ENCODE peak calls at places on chromosomes 16 and 17, in five cellular contexts. K is left ventricle myocardium inferior, P is GM12878, S is stomach, Y is fibroblast of lung. L is an unnamed sample.

GRCh38 chr17:49850772-49851386 is 3.0 kb upstream of the TAC4 start:
- DNase-seq in P (no peak), Y (no peak), S (no peak), K (no peak), L (no peak)

GRCh38 chr16:67645397-67646121 is 615 bp downstream of the CARMIL2 start:
- DNase-seq in P (no peak), S (no peak), K (no peak), Y (no peak), L (no peak)

GRCh38 chr17:62566996-62567578 is 60.4 kb upstream of the MRC2 start:
- DNase-seq in Y (no peak), S (no peak), K (no peak), P (no peak), L (no peak)

GRCh38 chr17:62587554-62587953 is 39.9 kb upstream of the MRC2 start:
- DNase-seq in K (no peak), Y (no peak), S (no peak), P (no peak), L (no peak)

GRCh38 chr17:65099941-65100315 is 37.2 kb upstream of the RGS9 start:
- DNase-seq in Y (peak; percentile 29), P (peak; percentile 84), K (peak; percentile 48), S (peak; percentile 45), L (peak; percentile 64)

GRCh38 chr16:54153240-54153934 is 133.2 kb downstream of the IRX3 start:
- DNase-seq in K (no peak), S (no peak), Y (no peak), P (no peak), L (no peak)

GRCh38 chr17:561118-561517 is 153.5 kb downstream of the VPS53 start:
- DNase-seq in S (no peak), Y (peak; percentile 37), K (no peak), P (no peak), L (peak; percentile 39)

GRCh38 chr17:17722081-17722905 is 41.0 kb downstream of the RAI1 start:
- DNase-seq in S (no peak), P (no peak), K (no peak), Y (no peak), L (peak; percentile 52)

GRCh38 chr16:7400117-7400890 is 67.7 kb downstream of the RBFOX1 start:
- DNase-seq in Y (no peak), S (no peak), K (no peak), P (no peak), L (no peak)

GRCh38 chr16:68448360-68448970 is at the start of gene SMPD3:
- DNase-seq in Y (peak; percentile 99), P (peak; percentile 86), K (peak; percentile 96), S (peak; percentile 99), L (peak; percentile 91)

GRCh38 chr16:31043352-31043751 is 10.0 kb downstream of the STX4 start:
- DNase-seq in K (no peak), P (no peak), Y (peak; percentile 23), S (no peak), L (no peak)

GRCh38 chr16:24041834-24042631 is 206.2 kb downstream of the PRKCB start:
- DNase-seq in S (peak; percentile 62), Y (peak; percentile 61), K (peak; percentile 49), P (peak; percentile 45), L (peak; percentile 50)
- TF ChIP-seq CTCF in S (peak; percentile 13), Y (peak; percentile 71), K (peak; percentile 78), P (peak; percentile 80), L (peak; percentile 73)

DNA sequence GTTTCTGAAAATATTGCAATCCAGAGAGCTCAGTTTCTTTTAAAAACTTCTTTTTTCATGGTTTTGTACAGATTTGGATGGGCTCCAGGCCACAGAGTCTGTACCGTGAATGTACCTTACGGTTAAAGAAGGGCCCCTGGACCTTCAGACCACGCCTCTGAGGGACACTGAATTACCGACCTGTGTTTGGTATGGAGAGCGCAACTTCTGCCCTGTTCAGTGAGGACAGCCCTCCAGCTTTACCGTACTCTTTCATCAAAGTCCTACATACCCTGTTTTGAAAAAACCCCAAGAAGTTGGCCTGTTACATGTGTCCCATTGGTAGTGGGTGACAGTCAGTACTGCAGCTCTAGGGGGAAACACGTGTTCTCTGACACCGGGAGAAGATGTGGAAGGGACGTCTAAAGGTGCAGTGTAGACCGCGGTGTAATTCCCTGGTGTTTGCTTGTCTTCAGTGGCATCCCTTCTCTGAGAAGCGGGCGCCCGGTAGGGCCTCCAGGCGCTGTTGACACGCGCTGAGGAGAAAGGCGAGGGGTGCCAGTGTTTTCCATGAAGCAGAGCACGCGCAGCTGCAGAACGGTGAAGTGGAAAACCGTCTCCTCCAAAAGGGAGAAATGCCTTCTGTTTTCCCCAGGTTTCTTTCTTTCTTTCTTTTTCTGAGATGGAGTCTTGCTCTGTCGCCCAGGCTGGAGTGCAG is 6.2 kb downstream of the PGS1 start:
- DNase-seq in Y (no peak), K (no peak), S (no peak), P (no peak), L (no peak)
- H3K4me3 ChIP-seq in Y (no peak overlapping the region), K (no peak overlapping the region), S (no peak overlapping the region), P (peak overlapping the region; percentile 53), L (no peak overlapping the region)

GRCh38 chr17:28878981-28879380 is 18.6 kb downstream of the FLOT2 start:
- DNase-seq in Y (peak; percentile 44), S (peak; percentile 35), K (no peak), P (no peak), L (peak; percentile 59)
- H3K36me3 ChIP-seq in Y (peaks cover 26% of the 10 kb centered on the region), S (peaks cover 66% of the 10 kb centered on the region), K (peaks cover 53% of the 10 kb centered on the region), P (peaks cover 9% of the 10 kb centered on the region), L (peaks cover 15% of the 10 kb centered on the region)

GRCh38 chr16:3457434-3458252 is 14.2 kb downstream of the NAA60 start:
- DNase-seq in Y (peak; percentile 86), K (peak; percentile 92), P (peak; percentile 49), S (peak; percentile 91), L (peak; percentile 69)
- TF ChIP-seq CTCF in Y (peak; percentile 27), K (peak; percentile 66), P (peak; percentile 71), S (peak; percentile 26), L (peak; percentile 67)

GRCh38 chr16:12902511-12903324 is 1.3 kb downstream of the SHISA9 start:
- DNase-seq in S (no peak), P (no peak), Y (no peak), K (no peak), L (no peak)
- H3K4me3 ChIP-seq in S (peak overlapping the region; percentile 38), P (no peak overlapping the region), Y (no peak overlapping the region), K (peak overlapping the region; percentile 52), L (no peak overlapping the region)

DNA sequence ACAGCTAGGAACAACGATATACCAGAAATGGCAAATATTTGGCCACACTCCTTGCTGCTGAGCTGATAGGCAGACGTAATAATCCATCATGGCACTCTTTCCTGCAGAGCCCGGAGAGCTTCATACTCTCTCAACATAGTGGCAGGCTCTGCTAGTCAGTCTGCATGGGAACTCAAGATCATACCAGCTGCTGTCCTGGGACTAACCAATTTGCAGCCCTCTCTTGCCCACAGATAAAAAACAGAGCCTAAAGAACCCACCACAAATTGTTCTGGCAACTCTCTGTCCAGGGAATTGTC is 13.5 kb downstream of the GSDMB start:
- DNase-seq in Y (no peak), K (no peak), P (no peak), S (no peak), L (no peak)
- H3K36me3 ChIP-seq in Y (no peaks in the 10 kb centered on the region), K (peaks cover 9% of the 10 kb centered on the region), P (peaks cover 8% of the 10 kb centered on the region), S (peaks cover 40% of the 10 kb centered on the region), L (no peaks in the 10 kb centered on the region)

DNA sequence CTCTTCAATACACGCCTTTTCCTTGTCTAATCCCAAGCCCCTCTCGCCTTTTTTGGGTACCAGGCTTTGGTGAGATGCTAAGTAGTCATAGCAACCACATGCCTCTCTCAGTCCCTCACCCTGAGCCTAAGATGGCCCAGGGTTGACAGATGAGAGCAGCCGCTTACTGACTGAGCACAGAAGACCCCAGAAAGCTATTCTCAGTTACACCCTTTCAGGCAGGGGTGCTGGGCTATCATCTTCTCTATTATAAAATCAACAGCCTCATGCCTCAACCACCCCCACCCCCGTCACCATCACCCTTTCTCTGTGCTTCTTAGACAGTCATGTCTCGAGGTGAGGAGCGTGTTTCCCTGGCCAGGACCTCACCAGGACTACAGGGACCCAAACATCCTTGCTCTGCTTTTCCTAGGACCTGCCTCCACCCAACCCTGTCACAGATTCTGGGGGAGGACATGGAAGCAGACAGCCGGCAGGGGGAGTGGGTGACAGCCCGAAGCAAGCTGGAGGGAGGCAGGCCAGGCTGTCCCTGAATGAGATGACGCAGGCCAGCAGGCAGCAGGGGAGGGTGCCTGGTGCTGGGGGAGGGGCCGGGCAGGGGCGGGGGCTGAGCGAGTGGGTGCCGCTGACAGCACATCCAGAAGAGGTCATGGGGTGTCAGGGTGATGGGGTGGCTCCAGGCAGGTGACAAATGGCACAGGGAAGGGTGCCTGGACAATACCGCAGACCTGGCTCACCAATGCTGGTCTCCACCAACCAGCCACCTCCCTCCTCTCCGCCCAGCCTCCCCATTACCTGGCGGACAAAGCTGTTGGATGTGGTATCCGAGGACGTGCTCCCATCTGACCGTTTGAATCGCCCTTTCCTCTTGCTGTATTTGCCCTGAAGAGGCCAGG is 3.1 kb downstream of the CACNB1 start:
- DNase-seq in S (no peak), P (no peak), Y (peak; percentile 58), K (peak; percentile 68), L (no peak)
- TF ChIP-seq CTCF in S (peak; percentile 8), P (no peak), Y (peak; percentile 40), K (peak; percentile 55), L (peak; percentile 23)

DNA sequence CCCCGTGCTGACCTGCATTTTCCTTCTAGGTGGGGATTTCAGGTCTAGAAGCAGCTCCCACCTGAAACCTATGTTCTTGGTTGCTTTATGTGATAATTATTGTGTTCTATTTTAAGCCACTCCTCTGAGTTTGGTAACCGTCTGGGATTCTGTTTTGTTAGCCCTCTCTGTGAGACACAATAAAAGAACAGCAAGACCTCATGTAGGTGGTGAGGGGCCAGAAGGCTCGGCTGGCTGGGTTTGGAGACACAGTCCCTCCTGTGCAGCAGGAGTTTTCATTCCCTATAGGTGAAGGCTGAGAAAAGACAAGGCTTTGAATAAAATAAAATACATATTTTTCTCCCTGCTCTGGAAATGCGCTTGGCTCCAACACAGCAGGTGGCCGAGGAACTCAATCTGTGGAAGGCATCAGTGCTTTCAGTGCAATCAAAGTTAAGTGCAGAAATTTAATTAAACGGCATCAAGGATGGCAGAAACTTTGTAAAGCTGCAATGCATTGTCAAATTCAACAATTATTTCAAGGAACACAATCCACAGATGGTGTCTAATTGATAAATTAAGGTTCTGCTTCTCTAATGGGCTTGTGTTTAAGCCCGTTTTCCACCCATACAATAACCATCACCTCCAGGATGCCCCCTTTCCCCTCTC is 107.8 kb downstream of the MSI2 start:
- DNase-seq in K (no peak), P (no peak), Y (no peak), S (no peak), L (no peak)
- H3K4me3 ChIP-seq in K (no peak overlapping the region), P (no peak overlapping the region), Y (no peak overlapping the region), S (no peak overlapping the region), L (no peak overlapping the region)

DNA sequence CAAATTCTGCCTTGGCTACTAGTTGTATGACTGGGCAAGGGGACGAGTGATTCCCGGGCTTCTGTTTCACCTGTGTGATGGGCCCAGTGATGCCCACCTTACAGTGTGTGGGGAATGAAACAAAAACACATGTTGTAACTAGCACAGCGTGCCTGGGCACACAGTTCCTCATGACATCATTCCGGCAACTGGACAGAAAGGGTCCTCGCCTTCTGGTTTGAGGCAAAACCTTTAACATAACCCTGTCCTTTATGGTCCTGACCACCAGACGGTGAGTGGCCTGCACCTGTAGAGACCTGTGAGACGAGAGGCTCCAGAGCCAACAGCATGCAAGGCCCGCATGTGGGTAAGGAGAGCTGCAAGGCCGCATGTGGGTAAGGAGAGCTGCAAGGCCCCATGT is 7.7 kb upstream of the SLC38A8 start:
- DNase-seq in K (no peak), P (no peak), Y (no peak), S (no peak), L (no peak)
- H3K36me3 ChIP-seq in K (peaks cover 44% of the 10 kb centered on the region), P (peaks cover 6% of the 10 kb centered on the region), Y (peaks cover 2% of the 10 kb centered on the region), S (peaks cover 61% of the 10 kb centered on the region), L (peaks cover 18% of the 10 kb centered on the region)

L was measured in bronchial epithelial cell.